ENCODE peak calls at places on chromosomes 13 and 19, in four cellular contexts. One of them, this sample, is unnamed.

GRCh38 chr19:40154121-40154680 is 37.0 kb upstream of the MAP3K10 start:
- DNase-seq in mesenchymal stem cell: no peak
- DNase-seq in mesendoderm: no peak
- DNase-seq in H9: no peak
- DNase-seq in this sample: no peak

GRCh38 chr13:98783856-98784478 is 31.5 kb upstream of the SLC15A1 start:
- DNase-seq in mesenchymal stem cell: no peak
- DNase-seq in mesendoderm: no peak
- DNase-seq in H9: no peak
- DNase-seq in this sample: no peak

GRCh38 chr13:62049992-62050391 is 634.3 kb upstream of the PCDH20 start:
- DNase-seq in mesenchymal stem cell: no peak
- DNase-seq in mesendoderm: no peak
- DNase-seq in H9: no peak
- DNase-seq in this sample: no peak

GRCh38 chr19:33389574-33390119 is 16.1 kb downstream of the CEBPG start:
- DNase-seq in mesenchymal stem cell: no peak
- DNase-seq in mesendoderm: no peak
- DNase-seq in H9: no peak
- DNase-seq in this sample: no peak

GRCh38 chr19:40799558-40800338 is 757 bp downstream of the EGLN2 start:
- DNase-seq in mesenchymal stem cell: peak
- DNase-seq in mesendoderm: peak
- DNase-seq in H9: no peak
- DNase-seq in this sample: no peak

GRCh38 chr19:18007939-18008673 is at the start of gene ARRDC2:
- DNase-seq in mesenchymal stem cell: peak
- DNase-seq in mesendoderm: peak
- DNase-seq in H9: peak
- DNase-seq in this sample: peak

GRCh38 chr19:28595722-28596121 is 617.2 kb downstream of the UQCRFS1 start:
- DNase-seq in mesenchymal stem cell: no peak
- DNase-seq in mesendoderm: no peak
- DNase-seq in H9: no peak
- DNase-seq in this sample: no peak

GRCh38 chr19:40229484-40229883 is 3.0 kb upstream of the CCNP start:
- DNase-seq in mesenchymal stem cell: peak
- DNase-seq in mesendoderm: peak
- DNase-seq in H9: no peak
- DNase-seq in this sample: peak

GRCh38 chr19:47156861-47157454 is 26.3 kb downstream of the SAE1 start:
- DNase-seq in mesenchymal stem cell: peak
- DNase-seq in mesendoderm: no peak
- DNase-seq in H9: no peak
- DNase-seq in this sample: no peak

GRCh38 chr19:23406716-23407115 is 11.4 kb upstream of the ZNF91 start:
- DNase-seq in mesenchymal stem cell: no peak
- DNase-seq in mesendoderm: no peak
- DNase-seq in H9: no peak
- DNase-seq in this sample: no peak

GRCh38 chr13:74825170-74825948 is 656.6 kb downstream of the TBC1D4 start:
- DNase-seq in mesenchymal stem cell: peak
- DNase-seq in mesendoderm: no peak
- DNase-seq in H9: no peak
- DNase-seq in this sample: peak

GRCh38 chr13:24995225-24995804 is 100.6 kb upstream of the PABPC3 start:
- DNase-seq in mesenchymal stem cell: peak
- DNase-seq in mesendoderm: peak
- DNase-seq in H9: peak
- DNase-seq in this sample: peak

GRCh38 chr19:54047626-54048025 is 16.1 kb downstream of the VSTM1 start:
- DNase-seq in mesenchymal stem cell: no peak
- DNase-seq in mesendoderm: no peak
- DNase-seq in H9: no peak
- DNase-seq in this sample: no peak

GRCh38 chr19:16615788-16616187 is 12.2 kb downstream of the MED26 start:
- DNase-seq in mesenchymal stem cell: no peak
- DNase-seq in mesendoderm: peak
- DNase-seq in H9: peak
- DNase-seq in this sample: no peak

GRCh38 chr19:41590945-41591344 is 15.0 kb downstream of the CEACAM21 start:
- DNase-seq in mesenchymal stem cell: no peak
- DNase-seq in mesendoderm: no peak
- DNase-seq in H9: no peak
- DNase-seq in this sample: no peak

GRCh38 chr13:95643471-95643813 is 1.1 kb downstream of the DZIP1 start:
- DNase-seq in mesenchymal stem cell: peak
- DNase-seq in mesendoderm: peak
- DNase-seq in H9: peak
- DNase-seq in this sample: peak

GRCh38 chr19:55472463-55472862 is 4.0 kb upstream of the ZNF628 start:
- DNase-seq in mesenchymal stem cell: no peak
- DNase-seq in mesendoderm: peak
- DNase-seq in H9: no peak
- DNase-seq in this sample: peak

GRCh38 chr19:10611907-10612306 is 13.4 kb upstream of the SLC44A2 start:
- DNase-seq in mesenchymal stem cell: no peak
- DNase-seq in mesendoderm: no peak
- DNase-seq in H9: no peak
- DNase-seq in this sample: no peak

GRCh38 chr13:82506805-82507404 is 1375.4 kb downstream of the SLITRK1 start:
- DNase-seq in mesenchymal stem cell: no peak
- DNase-seq in mesendoderm: no peak
- DNase-seq in H9: no peak
- DNase-seq in this sample: no peak

GRCh38 chr13:82758056-82758455 is 1124.2 kb downstream of the SLITRK1 start:
- DNase-seq in mesenchymal stem cell: no peak
- DNase-seq in mesendoderm: peak
- DNase-seq in H9: peak
- DNase-seq in this sample: peak

GRCh38 chr19:16076958-16077611 is 790 bp downstream of the TPM4 start:
- DNase-seq in mesenchymal stem cell: no peak
- DNase-seq in mesendoderm: peak
- DNase-seq in H9: no peak
- DNase-seq in this sample: no peak

GRCh38 chr13:99191900-99192399 is 8.7 kb upstream of the UBAC2 start:
- DNase-seq in mesenchymal stem cell: no peak
- DNase-seq in mesendoderm: no peak
- DNase-seq in H9: no peak
- DNase-seq in this sample: peak

GRCh38 chr13:76972430-76972829 is 19.5 kb upstream of the CLN5 start:
- DNase-seq in mesenchymal stem cell: no peak
- DNase-seq in mesendoderm: no peak
- DNase-seq in H9: peak
- DNase-seq in this sample: no peak

GRCh38 chr19:30069535-30070197 is 127.6 kb downstream of the URI1 start:
- DNase-seq in mesenchymal stem cell: no peak
- DNase-seq in mesendoderm: no peak
- DNase-seq in H9: peak
- DNase-seq in this sample: no peak

GRCh38 chr19:48867119-48867921 is 1.1 kb downstream of the PLEKHA4 start:
- DNase-seq in mesenchymal stem cell: no peak
- DNase-seq in mesendoderm: no peak
- DNase-seq in H9: no peak
- DNase-seq in this sample: no peak

GRCh38 chr19:51552996-51553725 is 17.9 kb upstream of the ZNF175 start:
- DNase-seq in mesenchymal stem cell: peak
- DNase-seq in mesendoderm: peak
- DNase-seq in H9: peak
- DNase-seq in this sample: peak

GRCh38 chr13:25085125-25085742 is 10.7 kb upstream of the PABPC3 start:
- DNase-seq in mesenchymal stem cell: peak
- DNase-seq in mesendoderm: peak
- DNase-seq in H9: peak
- DNase-seq in this sample: peak

GRCh38 chr13:99383511-99383921 is 76.3 kb upstream of the GPR183 start:
- DNase-seq in mesenchymal stem cell: no peak
- DNase-seq in mesendoderm: no peak
- DNase-seq in H9: peak
- DNase-seq in this sample: no peak

GRCh38 chr19:13149628-13150186 is 468 bp downstream of the STX10 start:
- DNase-seq in mesenchymal stem cell: peak
- DNase-seq in mesendoderm: no peak
- DNase-seq in H9: peak
- DNase-seq in this sample: no peak

GRCh38 chr19:1244693-1245451 is 3.3 kb downstream of the ATP5F1D start:
- DNase-seq in mesenchymal stem cell: no peak
- DNase-seq in mesendoderm: no peak
- DNase-seq in H9: no peak
- DNase-seq in this sample: no peak

GRCh38 chr19:17865364-17866311 is 5.9 kb downstream of the RPL18A start:
- DNase-seq in mesenchymal stem cell: no peak
- DNase-seq in mesendoderm: peak
- DNase-seq in H9: no peak
- DNase-seq in this sample: no peak

GRCh38 chr13:50167224-50167947 is 152.1 kb downstream of the KCNRG start:
- DNase-seq in mesenchymal stem cell: no peak
- DNase-seq in mesendoderm: no peak
- DNase-seq in H9: no peak
- DNase-seq in this sample: no peak

GRCh38 chr13:103430368-103430767 is 364.2 kb upstream of the SLC10A2 start:
- DNase-seq in mesenchymal stem cell: no peak
- DNase-seq in mesendoderm: no peak
- DNase-seq in H9: no peak
- DNase-seq in this sample: no peak

GRCh38 chr19:4969772-4970531 is 1.0 kb downstream of the KDM4B start:
- DNase-seq in mesenchymal stem cell: peak
- DNase-seq in mesendoderm: no peak
- DNase-seq in H9: no peak
- DNase-seq in this sample: no peak
- H3K23ac ChIP-seq in mesenchymal stem cell: no peak
- H3K23ac ChIP-seq in mesendoderm: peak
- H3K23ac ChIP-seq in H9: no peak
- H3K23ac ChIP-seq in this sample: peak

GRCh38 chr13:30690282-30691188 is 44.8 kb upstream of the ALOX5AP start:
- DNase-seq in mesenchymal stem cell: peak
- DNase-seq in mesendoderm: peak
- DNase-seq in H9: no peak
- DNase-seq in this sample: peak
- H3K9ac ChIP-seq in mesenchymal stem cell: peak
- H3K9ac ChIP-seq in mesendoderm: no peak
- H3K9ac ChIP-seq in H9: no peak
- H3K9ac ChIP-seq in this sample: peak

GRCh38 chr19:35655600-35655999 is 7.5 kb downstream of the COX6B1 start:
- DNase-seq in mesenchymal stem cell: no peak
- DNase-seq in mesendoderm: no peak
- DNase-seq in H9: no peak
- DNase-seq in this sample: no peak
- H3K23ac ChIP-seq in mesenchymal stem cell: no peak
- H3K23ac ChIP-seq in mesendoderm: no peak
- H3K23ac ChIP-seq in H9: no peak
- H3K23ac ChIP-seq in this sample: no peak

DNA sequence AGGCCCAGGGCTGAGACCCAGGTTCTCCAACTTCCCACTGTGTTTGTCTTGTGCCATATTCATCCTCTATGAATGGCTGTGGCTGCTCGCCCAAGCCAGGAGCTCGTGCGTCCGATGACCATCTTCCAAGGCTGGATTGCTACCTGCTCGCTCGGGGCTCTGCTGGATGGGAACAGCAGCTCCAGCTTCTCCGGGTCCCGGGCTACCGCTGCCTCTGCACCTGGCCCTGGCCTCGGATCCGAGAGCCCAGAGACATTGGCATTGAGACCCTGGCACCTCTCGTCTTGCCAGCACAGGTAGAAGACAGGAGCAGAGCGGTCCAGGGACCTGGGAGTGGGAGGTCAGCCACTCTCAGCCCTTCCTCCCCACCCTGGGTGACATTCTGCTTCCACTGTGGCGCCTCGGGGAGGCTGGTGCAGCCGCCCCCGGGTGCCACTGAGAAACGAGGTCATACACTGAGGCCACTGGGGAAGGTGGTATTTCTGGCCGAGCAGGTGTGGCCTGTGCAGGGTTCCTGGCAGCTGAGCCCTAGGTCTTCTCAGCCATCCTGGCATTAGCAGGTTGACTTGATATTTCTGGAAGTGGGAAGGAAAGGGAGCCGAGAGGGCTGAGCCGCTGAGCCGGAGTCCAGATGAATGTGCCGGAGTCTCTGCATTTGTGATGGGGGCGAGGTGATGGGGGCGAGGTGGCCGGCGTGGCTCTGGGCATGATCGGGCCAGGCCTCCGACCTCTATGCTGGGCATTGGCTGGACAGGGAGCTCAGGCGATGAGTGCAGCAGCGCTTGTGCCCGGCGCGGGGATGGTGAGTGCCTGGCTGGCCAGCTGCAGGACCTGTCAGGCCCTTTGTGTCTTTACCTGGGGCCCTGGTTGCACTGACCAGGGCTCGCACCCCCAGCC is 18.6 kb downstream of the NDUFB7 start:
- DNase-seq in mesenchymal stem cell: no peak
- DNase-seq in mesendoderm: no peak
- DNase-seq in H9: peak
- DNase-seq in this sample: no peak
- H3K9ac ChIP-seq in mesenchymal stem cell: no peak
- H3K9ac ChIP-seq in mesendoderm: no peak
- H3K9ac ChIP-seq in H9: no peak
- H3K9ac ChIP-seq in this sample: no peak

DNA sequence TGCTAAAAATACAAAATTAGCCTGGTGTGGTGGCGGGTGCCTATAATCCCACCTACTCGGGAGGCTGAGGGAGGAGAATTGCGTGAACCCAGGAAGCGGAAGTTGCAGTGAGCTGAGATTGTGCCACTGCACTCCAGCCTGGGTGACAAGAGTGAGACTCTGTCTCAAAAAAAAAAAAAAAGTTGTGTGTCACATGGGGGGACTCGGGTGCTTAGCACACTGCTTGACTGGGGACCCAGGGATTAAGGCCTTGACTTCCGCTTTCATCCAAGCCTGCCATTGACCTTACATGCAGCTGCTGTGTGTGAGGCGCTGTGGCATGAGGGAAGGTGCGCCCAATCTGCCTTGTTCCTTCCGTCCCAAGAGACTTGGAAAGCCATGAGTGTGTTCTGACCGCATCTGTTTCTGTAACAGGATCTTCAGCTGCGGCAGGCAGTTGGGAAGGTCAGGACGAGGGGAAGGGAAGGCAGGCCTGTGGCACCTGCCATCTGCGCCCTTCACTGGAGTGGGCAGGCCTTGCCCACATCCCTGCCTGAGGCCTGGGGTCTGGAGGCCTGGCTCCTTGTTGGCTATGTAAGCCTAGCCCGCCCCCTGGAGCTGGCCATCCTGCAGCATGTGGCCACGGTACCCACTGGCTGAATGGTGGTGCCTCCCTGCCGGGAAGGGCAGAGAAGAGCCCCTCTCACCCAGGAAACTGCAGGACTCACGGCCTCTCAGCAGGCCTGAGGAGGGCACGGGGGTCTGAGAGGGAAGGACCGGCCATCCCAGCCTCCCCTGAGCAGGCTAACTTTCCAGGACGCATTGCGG is 23.0 kb downstream of the PPP1R37 start:
- DNase-seq in mesenchymal stem cell: no peak
- DNase-seq in mesendoderm: no peak
- DNase-seq in H9: no peak
- DNase-seq in this sample: no peak
- H3K23ac ChIP-seq in mesenchymal stem cell: no peak
- H3K23ac ChIP-seq in mesendoderm: no peak
- H3K23ac ChIP-seq in H9: no peak
- H3K23ac ChIP-seq in this sample: peak